ENCODE peak calls at places on chromosomes 11 and 22, in ten cellular contexts. Q is COLO829; G is heart left ventricle; L is SW480; S is T follicular helper cell; V is EH; R is effector memory CD4-positive, alpha-beta T cell; W is NCI-H524 treated with DMSO at 0.1 percent for 48 hours; N is Peyer's patch; H is endothelial cell. Y is an unnamed sample.

GRCh38 chr11:88246680-88247079 is 71.4 kb upstream of the RAB38 start:
- DNase-seq in L (no peak), G (no peak), N (no peak), V (peak; percentile 96), Q (no peak), R (no peak), H (no peak), W (no peak), S (no peak), Y (no peak)

GRCh38 chr11:7869467-7869866 is 61.6 kb downstream of the OR10A6 start:
- DNase-seq in Q (no peak), N (no peak), S (no peak), G (no peak), H (no peak), V (no peak), W (no peak), R (no peak), L (no peak), Y (no peak)

GRCh38 chr11:116890193-116890592 is 52.8 kb upstream of the APOA1 start:
- DNase-seq in N (no peak), L (no peak), Q (no peak), V (no peak), S (no peak), R (no peak), W (no peak), G (no peak), H (no peak), Y (no peak)

GRCh38 chr11:124086447-124086846 is 28.8 kb upstream of the VWA5A start:
- DNase-seq in H (peak; percentile 25), L (no peak), V (no peak), S (no peak), N (no peak), W (peak; percentile 24), G (no peak), R (no peak), Q (no peak), Y (no peak)

GRCh38 chr11:128482512-128483191 is 104.7 kb downstream of the ETS1 start:
- DNase-seq in V (peak; percentile 70), W (no peak), R (peak; percentile 53), Q (no peak), S (peak; percentile 58), H (no peak), N (no peak), L (no peak), G (no peak), Y (peak; percentile 38)

GRCh38 chr11:66864924-66865697 is 8.2 kb downstream of the LRFN4 start:
- DNase-seq in S (no peak), H (no peak), W (no peak), G (no peak), R (no peak), V (no peak), Q (no peak), N (no peak), L (no peak), Y (no peak)

GRCh38 chr22:33918676-33919590 is 1.3 kb downstream of the LARGE1 start:
- DNase-seq in V (peak; percentile 59), G (no peak), N (no peak), H (no peak), S (no peak), Q (no peak), L (peak; percentile 20), R (no peak), W (no peak), Y (no peak)

GRCh38 chr11:66418168-66418985 is 2.5 kb upstream of the NPAS4 start:
- DNase-seq in S (peak; percentile 31), V (peak; percentile 99), L (peak; percentile 87), R (peak; percentile 13), W (no peak), H (peak; percentile 76), Q (peak; percentile 76), G (peak; percentile 83), N (no peak), Y (peak; percentile 63)